ENCODE peak calls at places on chromosomes 2 and 18, in six cellular contexts. Z is ovary, G is left ventricle myocardium inferior, P is tibial nerve, A is astrocyte, K is adipocyte. B is an unnamed sample.
A peak's percentile ranks its signal among the peaks of the same experiment; 100 is the strongest.

GRCh38 chr2:118981627-118982026 is 39.6 kb downstream of the MARCO start:
- DNase-seq in P (no peak), G (no peak), K (no peak), A (no peak), Z (no peak), B (no peak)

GRCh38 chr2:84708442-84708841 is 172.4 kb downstream of the TRABD2A start:
- DNase-seq in A (no peak), P (no peak), G (no peak), K (no peak), Z (no peak), B (no peak)

GRCh38 chr2:237701033-237701858 is 73.9 kb downstream of the LRRFIP1 start:
- DNase-seq in K (no peak), G (no peak), P (no peak), A (no peak), Z (no peak), B (no peak)

GRCh38 chr2:41853427-41854191 is 194.2 kb upstream of the PKDCC start:
- DNase-seq in P (peak; percentile 76), A (peak; percentile 34), Z (peak; percentile 79), K (peak; percentile 87), G (no peak), B (peak; percentile 48)

GRCh38 chr2:42554392-42554791 is 14.0 kb upstream of the MTA3 start:
- DNase-seq in P (no peak), G (no peak), K (no peak), Z (no peak), A (no peak), B (no peak)

GRCh38 chr18:74745658-74746403 is 148.2 kb downstream of the ZNF407 start:
- DNase-seq in A (peak; percentile 81), Z (no peak), G (no peak), K (peak; percentile 70), P (no peak), B (peak; percentile 87)

GRCh38 chr18:79940814-79941472 is 10.5 kb downstream of the SLC66A2 start:
- DNase-seq in A (no peak), K (no peak), Z (no peak), G (no peak), P (no peak), B (no peak)

GRCh38 chr18:11883153-11883552 is 25.0 kb downstream of the MPPE1 start:
- DNase-seq in K (peak; percentile 20), Z (no peak), A (no peak), P (no peak), G (no peak), B (no peak)

GRCh38 chr2:241773511-241774418 is 2.9 kb upstream of the GAL3ST2 start:
- DNase-seq in G (no peak), A (no peak), K (no peak), Z (peak; percentile 15), P (no peak), B (no peak)

GRCh38 chr2:181123798-181124217 is 143.4 kb downstream of the UBE2E3 start:
- DNase-seq in Z (no peak), G (no peak), A (peak; percentile 28), K (no peak), P (no peak), B (peak; percentile 66)

GRCh38 chr2:147639891-147640290 is 204.9 kb upstream of the ACVR2A start:
- DNase-seq in Z (no peak), A (no peak), K (no peak), G (no peak), P (no peak), B (no peak)

GRCh38 chr2:100584811-100585210 is 22.0 kb downstream of the PDCL3 start:
- DNase-seq in K (no peak), P (no peak), G (no peak), A (no peak), Z (no peak), B (no peak)

GRCh38 chr18:3538456-3538855 is 88.5 kb downstream of the TGIF1 start:
- DNase-seq in P (no peak), G (no peak), Z (no peak), K (peak; percentile 69), A (no peak), B (no peak)

GRCh38 chr2:20599001-20599600 is 51.8 kb downstream of the HS1BP3 start:
- DNase-seq in P (no peak), G (peak; percentile 82), K (no peak), A (no peak), Z (peak; percentile 45), B (no peak)

GRCh38 chr18:76958692-76959341 is 136.5 kb downstream of the ZNF236 start:
- DNase-seq in P (no peak), G (no peak), A (no peak), K (no peak), Z (no peak), B (no peak)

GRCh38 chr2:74602553-74603281 is 45.4 kb downstream of the M1AP start:
- DNase-seq in G (no peak), P (no peak), K (peak; percentile 28), A (peak; percentile 85), Z (no peak), B (peak; percentile 78)

GRCh38 chr2:116879646-116880045 is 934.8 kb upstream of the DDX18 start:
- DNase-seq in A (no peak), Z (no peak), P (no peak), K (no peak), G (no peak), B (no peak)

GRCh38 chr18:33665630-33666029 is 87.6 kb downstream of the ASXL3 start:
- DNase-seq in Z (no peak), K (no peak), G (no peak), A (no peak), P (no peak), B (no peak)

GRCh38 chr18:35949903-35950627 is 22.4 kb upstream of the RMP24 start:
- DNase-seq in Z (peak; percentile 55), A (peak; percentile 51), P (peak; percentile 58), G (peak; percentile 48), K (peak; percentile 92), B (peak; percentile 53)

GRCh38 chr2:97732436-97733340 is 19.3 kb downstream of the ZAP70 start:
- DNase-seq in Z (no peak), G (peak; percentile 5), P (no peak), A (no peak), K (no peak), B (no peak)

GRCh38 chr2:97736185-97736584 is 22.8 kb downstream of the ZAP70 start:
- DNase-seq in P (no peak), A (no peak), K (no peak), Z (no peak), G (no peak), B (no peak)

GRCh38 chr2:97733341-97734035 is 20.1 kb downstream of the ZAP70 start:
- DNase-seq in K (no peak), G (peak; percentile 6), Z (no peak), A (no peak), P (no peak), B (no peak)

GRCh38 chr2:97735161-97735561 is 21.8 kb downstream of the ZAP70 start:
- DNase-seq in P (no peak), G (peak; percentile 7), K (no peak), A (no peak), Z (no peak), B (no peak)

GRCh38 chr2:97734061-97734912 is 20.9 kb downstream of the ZAP70 start:
- DNase-seq in G (peak; percentile 13), Z (no peak), K (no peak), P (no peak), A (no peak), B (no peak)
- H3K36me3 ChIP-seq in G (no peaks in the 10 kb centered on the region), Z (no peaks in the 10 kb centered on the region), K (no peaks in the 10 kb centered on the region), P (no peaks in the 10 kb centered on the region), A (no peaks in the 10 kb centered on the region), B (no peaks in the 10 kb centered on the region)

DNA sequence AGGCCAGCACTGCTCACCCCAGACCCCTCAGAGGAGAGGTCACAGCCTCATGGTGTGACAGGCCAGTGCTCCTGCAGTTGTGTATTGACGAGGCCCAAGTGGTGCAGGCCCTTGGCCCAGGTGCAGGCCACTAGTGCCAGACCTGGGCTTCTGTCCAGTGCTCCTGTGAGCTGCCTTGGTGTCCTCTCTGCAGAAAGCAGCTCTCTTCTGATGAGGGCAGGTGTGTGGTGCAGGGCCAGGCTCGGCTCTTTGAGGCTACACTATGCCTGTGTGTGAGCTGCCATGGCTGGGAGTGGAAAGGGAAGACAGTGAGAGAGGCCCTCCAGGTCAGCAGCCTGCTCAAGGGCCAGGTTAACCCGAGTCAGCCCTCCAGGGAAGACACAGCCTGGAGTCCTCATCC is 17.1 kb downstream of the EHD3 start:
- DNase-seq in G (no peak), P (no peak), Z (no peak), A (no peak), K (no peak), B (no peak)
- H3K36me3 ChIP-seq in G (peaks cover 38% of the 10 kb centered on the region), P (peaks cover 66% of the 10 kb centered on the region), Z (no peaks in the 10 kb centered on the region), A (peaks cover 8% of the 10 kb centered on the region), K (no peaks in the 10 kb centered on the region), B (no peaks in the 10 kb centered on the region)

GRCh38 chr2:201996681-201997254 is 36.9 kb upstream of the FZD7 start:
- DNase-seq in K (no peak), P (no peak), A (no peak), Z (no peak), G (no peak), B (peak; percentile 76)

GRCh38 chr2:201992960-201993359 is 40.7 kb upstream of the FZD7 start:
- DNase-seq in K (no peak), Z (no peak), A (no peak), G (no peak), P (no peak), B (peak; percentile 18)

GRCh38 chr2:201999289-201999688 is 34.4 kb upstream of the FZD7 start:
- DNase-seq in G (peak; percentile 45), K (no peak), A (no peak), P (no peak), Z (no peak), B (no peak)

GRCh38 chr2:201994973-201995638 is 38.5 kb upstream of the FZD7 start:
- DNase-seq in Z (no peak), P (no peak), G (no peak), A (no peak), K (no peak), B (no peak)

GRCh38 chr2:201996006-201996405 is 37.6 kb upstream of the FZD7 start:
- DNase-seq in P (no peak), Z (no peak), A (no peak), K (no peak), G (no peak), B (peak; percentile 65)
- H3K36me3 ChIP-seq in P (no peaks in the 10 kb centered on the region), Z (no peaks in the 10 kb centered on the region), A (no peaks in the 10 kb centered on the region), K (no peaks in the 10 kb centered on the region), G (no peaks in the 10 kb centered on the region), B (no peaks in the 10 kb centered on the region)

DNA sequence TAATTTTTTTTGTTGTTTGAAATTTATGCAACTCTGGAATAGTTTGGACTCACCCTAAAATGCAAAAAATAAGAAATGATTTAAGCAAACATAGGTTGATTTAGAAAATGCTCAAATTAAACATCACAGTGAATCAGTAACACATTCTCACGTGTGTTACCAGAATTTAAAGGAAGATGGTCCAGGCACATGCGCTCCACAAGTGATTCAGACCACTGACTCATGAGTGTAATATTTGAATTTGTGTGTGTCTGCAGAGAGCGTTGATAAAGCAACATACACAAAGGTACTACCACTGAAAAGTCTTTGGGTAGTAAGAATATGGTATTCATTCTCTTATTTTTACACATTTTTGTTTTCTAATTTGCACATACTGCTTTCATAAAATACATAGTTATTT is 7.9 kb downstream of the SS18 start:
- DNase-seq in G (no peak), K (no peak), Z (no peak), A (peak; percentile 56), P (no peak), B (peak; percentile 59)
- H3K36me3 ChIP-seq in G (peaks cover 45% of the 10 kb centered on the region), K (peaks cover 83% of the 10 kb centered on the region), Z (no peaks in the 10 kb centered on the region), A (peaks cover 36% of the 10 kb centered on the region), P (peaks cover 41% of the 10 kb centered on the region), B (peaks cover 3% of the 10 kb centered on the region)

GRCh38 chr2:27091746-27092695 is 5.4 kb downstream of the KHK start:
- DNase-seq in G (no peak), A (no peak), K (no peak), P (no peak), Z (peak; percentile 14), B (no peak)
- H3K36me3 ChIP-seq in G (no peaks in the 10 kb centered on the region), A (no peaks in the 10 kb centered on the region), K (no peaks in the 10 kb centered on the region), P (peaks cover 5% of the 10 kb centered on the region), Z (no peaks in the 10 kb centered on the region), B (no peaks in the 10 kb centered on the region)